ENCODE peak calls at places on chromosomes 12 and 14, in nine cellular contexts. Z, D, N, B, S, A, T, K and U are unnamed samples.

GRCh38 chr14:105866841-105867321 is 340.5 kb downstream of the TMEM121 start:
- DNase-seq in Z (no peak), D (no peak), N (peak; percentile 15), B (no peak), S (no peak), A (no peak), T (peak; percentile 2), K (no peak), U (no peak)

GRCh38 chr14:37985826-37986470 is 221.8 kb upstream of the SSTR1 start:
- DNase-seq in Z (no peak), D (peak; percentile 51), N (peak; percentile 44), B (peak; percentile 8), S (peak; percentile 63), A (peak; percentile 3), T (no peak), K (peak; percentile 41), U (no peak)

GRCh38 chr14:22268875-22269274 is 320.1 kb downstream of the DAD1 start:
- DNase-seq in Z (no peak), D (peak; percentile 31), N (no peak), B (no peak), S (peak; percentile 46), A (no peak), T (no peak), K (no peak), U (no peak)

GRCh38 chr14:94423465-94424056 is 29.0 kb downstream of the SERPINA11 start:
- DNase-seq in Z (no peak), D (peak; percentile 81), N (peak; percentile 76), B (peak; percentile 52), S (peak; percentile 67), A (peak; percentile 30), T (peak; percentile 66), K (peak; percentile 75), U (peak; percentile 46)

GRCh38 chr12:64583395-64584172 is 26.7 kb upstream of the RASSF3 start:
- DNase-seq in Z (no peak), D (no peak), N (no peak), B (no peak), S (peak; percentile 36), A (no peak), T (peak; percentile 50), K (no peak), U (no peak)

GRCh38 chr12:93541578-93542217 is 30.8 kb upstream of the SOCS2 start:
- DNase-seq in Z (no peak), D (no peak), N (no peak), B (no peak), S (no peak), A (no peak), T (no peak), K (no peak), U (no peak)

GRCh38 chr12:70366581-70367267 is 634 bp downstream of the KCNMB4 start:
- DNase-seq in Z (no peak), D (peak; percentile 66), N (peak; percentile 40), B (peak; percentile 59), S (peak; percentile 19), A (peak; percentile 69), T (peak; percentile 35), K (peak; percentile 37), U (peak; percentile 65)

GRCh38 chr14:106846218-106846617 is 1319.8 kb downstream of the TMEM121 start:
- DNase-seq in Z (no peak), D (no peak), N (no peak), B (no peak), S (no peak), A (no peak), T (no peak), K (no peak), U (no peak)

GRCh38 chr12:62484234-62484633 is 17.6 kb downstream of the MON2 start:
- DNase-seq in Z (no peak), D (no peak), N (no peak), B (no peak), S (peak; percentile 38), A (no peak), T (no peak), K (no peak), U (no peak)

GRCh38 chr12:76348079-76348901 is at the start of gene BBS10:
- DNase-seq in Z (peak; percentile 65), D (peak; percentile 92), N (peak; percentile 91), B (peak; percentile 92), S (peak; percentile 89), A (peak; percentile 94), T (peak; percentile 95), K (peak; percentile 83), U (peak; percentile 87)

GRCh38 chr12:76345569-76345968 is 2.6 kb downstream of the BBS10 start:
- DNase-seq in Z (no peak), D (no peak), N (no peak), B (no peak), S (no peak), A (no peak), T (no peak), K (no peak), U (no peak)

GRCh38 chr12:76346236-76346635 is 2.0 kb downstream of the BBS10 start:
- DNase-seq in Z (no peak), D (no peak), N (no peak), B (no peak), S (peak; percentile 69), A (no peak), T (no peak), K (no peak), U (no peak)

GRCh38 chr12:76341436-76342030 is 6.7 kb downstream of the BBS10 start:
- DNase-seq in Z (no peak), D (no peak), N (no peak), B (no peak), S (peak; percentile 56), A (no peak), T (no peak), K (no peak), U (no peak)

GRCh38 chr12:76346798-76347420 is 1.3 kb downstream of the BBS10 start:
- DNase-seq in Z (no peak), D (peak; percentile 33), N (no peak), B (peak; percentile 32), S (peak; percentile 77), A (no peak), T (peak; percentile 51), K (no peak), U (no peak)
- TF ChIP-seq CTCF in Z (no peak), D (peak; percentile 23), N (no peak), B (peak; percentile 54), S (peak; percentile 56), A (peak; percentile 68), T (no peak), K (peak; percentile 53), U (peak; percentile 58)

DNA sequence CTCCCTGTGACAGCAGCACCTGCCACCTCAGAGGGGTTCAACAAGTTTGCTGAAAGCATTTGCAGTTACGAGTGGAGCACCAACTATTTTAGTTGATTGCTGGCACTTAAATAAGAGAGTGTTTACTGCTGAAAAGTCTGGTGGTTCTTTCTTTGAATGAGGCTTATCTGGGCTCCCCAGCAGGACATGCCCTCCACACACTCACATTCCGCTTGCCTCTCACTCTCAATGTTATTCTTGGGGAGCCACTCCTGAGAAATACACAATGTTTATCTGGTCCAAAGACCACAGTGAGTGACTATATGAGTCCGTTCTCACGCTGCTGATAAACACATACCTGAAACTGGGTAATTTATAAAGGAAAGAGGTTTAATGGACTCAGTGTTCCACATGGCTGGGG is 31.9 kb downstream of the NT5DC3 start:
- DNase-seq in Z (no peak), D (no peak), N (no peak), B (no peak), S (no peak), A (no peak), T (no peak), K (no peak), U (no peak)
- TF ChIP-seq CTCF in Z (no peak), D (no peak), N (no peak), B (no peak), S (no peak), A (no peak), T (no peak), K (no peak), U (no peak)

GRCh38 chr12:17411662-17412061 is 678.3 kb downstream of the RERGL start:
- DNase-seq in Z (no peak), D (no peak), N (no peak), B (no peak), S (no peak), A (no peak), T (no peak), K (no peak), U (no peak)

GRCh38 chr12:17416748-17417147 is 673.2 kb downstream of the RERGL start:
- DNase-seq in Z (no peak), D (no peak), N (no peak), B (no peak), S (no peak), A (no peak), T (no peak), K (no peak), U (no peak)
- TF ChIP-seq CTCF in Z (no peak), D (no peak), N (no peak), B (no peak), S (no peak), A (no peak), T (no peak), K (no peak), U (no peak)

GRCh38 chr12:68237523-68238070 is 12.0 kb upstream of the IL26 start:
- DNase-seq in Z (no peak), D (no peak), N (no peak), B (no peak), S (no peak), A (no peak), T (no peak), K (no peak), U (no peak)

GRCh38 chr12:68237068-68237467 is 11.5 kb upstream of the IL26 start:
- DNase-seq in Z (no peak), D (no peak), N (no peak), B (no peak), S (no peak), A (no peak), T (no peak), K (no peak), U (no peak)

GRCh38 chr12:68235576-68235975 is 10.0 kb upstream of the IL26 start:
- DNase-seq in Z (no peak), D (no peak), N (no peak), B (no peak), S (peak; percentile 31), A (no peak), T (no peak), K (no peak), U (no peak)

GRCh38 chr12:68234140-68234539 is 8.5 kb upstream of the IL26 start:
- DNase-seq in Z (no peak), D (no peak), N (no peak), B (no peak), S (no peak), A (no peak), T (no peak), K (no peak), U (no peak)

GRCh38 chr12:68236421-68237059 is 10.9 kb upstream of the IL26 start:
- DNase-seq in Z (no peak), D (peak; percentile 17), N (no peak), B (peak; percentile 45), S (peak; percentile 45), A (no peak), T (no peak), K (no peak), U (peak; percentile 27)
- TF ChIP-seq CTCF in Z (no peak), D (no peak), N (no peak), B (no peak), S (no peak), A (no peak), T (no peak), K (no peak), U (no peak)

GRCh38 chr12:79217306-79217705 is 352.7 kb downstream of the SYT1 start:
- DNase-seq in Z (no peak), D (no peak), N (no peak), B (no peak), S (no peak), A (no peak), T (no peak), K (no peak), U (no peak)
- TF ChIP-seq CTCF in Z (no peak), D (no peak), N (no peak), B (no peak), S (no peak), A (no peak), T (no peak), K (no peak), U (no peak)